ENCODE peak calls at places on chromosomes 5 and 9, in nine cellular contexts. F is substantia nigra; A is ovary; L is CD8-positive, alpha-beta T cell; Z is mammary epithelial cell; X is H1; R is IMR-90; I is A673; E is CD4-positive, CD25-positive, alpha-beta regulatory T cell. B is an unnamed sample.

GRCh38 chr9:93899609-93900435 is 55.3 kb downstream of the BARX1 start:
- DNase-seq in F (no peak), A (no peak), L (peak; percentile 9), Z (no peak), X (peak; percentile 34), R (no peak), I (no peak), E (no peak), B (no peak)

GRCh38 chr9:136821333-136822031 is 13.7 kb downstream of the RABL6 start:
- DNase-seq in F (no peak), A (peak; percentile 33), L (no peak), Z (no peak), X (no peak), R (no peak), I (peak; percentile 65), E (no peak), B (no peak)

GRCh38 chr5:103333376-103333775 is 74.8 kb downstream of the MACIR start:
- DNase-seq in F (no peak), A (no peak), L (no peak), Z (no peak), X (no peak), R (no peak), I (no peak), E (no peak), B (no peak)

GRCh38 chr5:66407739-66408138 is 188.5 kb upstream of the MAST4 start:
- DNase-seq in F (no peak), A (no peak), L (no peak), Z (no peak), X (no peak), R (no peak), I (no peak), E (no peak), B (no peak)

GRCh38 chr5:133309166-133309791 is 257.5 kb downstream of the HSPA4 start:
- DNase-seq in F (no peak), A (no peak), L (no peak), Z (no peak), X (no peak), R (no peak), I (no peak), E (no peak), B (no peak)

GRCh38 chr9:135909371-135909770 is 2.0 kb upstream of the CAMSAP1 start:
- DNase-seq in F (no peak), A (peak; percentile 4), L (no peak), Z (no peak), X (no peak), R (no peak), I (no peak), E (no peak), B (no peak)

GRCh38 chr5:82074968-82075367 is 103.1 kb downstream of the ATG10 start:
- DNase-seq in F (no peak), A (no peak), L (no peak), Z (no peak), X (no peak), R (no peak), I (no peak), E (no peak), B (no peak)

GRCh38 chr5:62043289-62044274 is 262.4 kb upstream of the KIF2A start:
- DNase-seq in F (no peak), A (no peak), L (no peak), Z (no peak), X (peak; percentile 65), R (no peak), I (peak; percentile 81), E (no peak), B (no peak)

GRCh38 chr9:137136261-137136925 is 2.6 kb upstream of the GRIN1 start:
- DNase-seq in F (no peak), A (no peak), L (no peak), Z (no peak), X (peak; percentile 51), R (no peak), I (no peak), E (no peak), B (no peak)

GRCh38 chr5:5145651-5146529 is 5.8 kb downstream of the ADAMTS16 start:
- DNase-seq in F (no peak), A (no peak), L (no peak), Z (no peak), X (no peak), R (peak; percentile 33), I (no peak), E (no peak), B (no peak)

GRCh38 chr5:167633931-167634341 is 657.5 kb upstream of the WWC1 start:
- DNase-seq in F (no peak), A (no peak), L (no peak), Z (peak; percentile 70), X (no peak), R (peak; percentile 57), I (no peak), E (no peak), B (no peak)

GRCh38 chr5:180315762-180316212 is 23.9 kb upstream of the MAPK9 start:
- DNase-seq in F (peak; percentile 36), A (peak; percentile 70), L (peak; percentile 78), Z (peak; percentile 12), X (peak; percentile 93), R (peak; percentile 35), I (peak; percentile 56), E (peak; percentile 64), B (no peak)

GRCh38 chr9:61667559-61668121 is 477.8 kb downstream of the SPATA31A7 start:
- DNase-seq in F (no peak), A (no peak), L (no peak), Z (no peak), X (no peak), R (no peak), I (no peak), E (no peak), B (no peak)

GRCh38 chr9:82320566-82320965 is 332.0 kb downstream of the SPATA31D1 start:
- DNase-seq in F (no peak), A (no peak), L (no peak), Z (no peak), X (no peak), R (peak; percentile 19), I (no peak), E (no peak), B (no peak)

GRCh38 chr5:30926181-30926580 is 267.3 kb upstream of the CDH6 start:
- DNase-seq in F (no peak), A (no peak), L (no peak), Z (no peak), X (no peak), R (no peak), I (no peak), E (no peak), B (no peak)

GRCh38 chr9:14189578-14189977 is 124.4 kb downstream of the NFIB start:
- DNase-seq in F (no peak), A (no peak), L (no peak), Z (peak; percentile 40), X (no peak), R (no peak), I (no peak), E (no peak), B (no peak)

DNA sequence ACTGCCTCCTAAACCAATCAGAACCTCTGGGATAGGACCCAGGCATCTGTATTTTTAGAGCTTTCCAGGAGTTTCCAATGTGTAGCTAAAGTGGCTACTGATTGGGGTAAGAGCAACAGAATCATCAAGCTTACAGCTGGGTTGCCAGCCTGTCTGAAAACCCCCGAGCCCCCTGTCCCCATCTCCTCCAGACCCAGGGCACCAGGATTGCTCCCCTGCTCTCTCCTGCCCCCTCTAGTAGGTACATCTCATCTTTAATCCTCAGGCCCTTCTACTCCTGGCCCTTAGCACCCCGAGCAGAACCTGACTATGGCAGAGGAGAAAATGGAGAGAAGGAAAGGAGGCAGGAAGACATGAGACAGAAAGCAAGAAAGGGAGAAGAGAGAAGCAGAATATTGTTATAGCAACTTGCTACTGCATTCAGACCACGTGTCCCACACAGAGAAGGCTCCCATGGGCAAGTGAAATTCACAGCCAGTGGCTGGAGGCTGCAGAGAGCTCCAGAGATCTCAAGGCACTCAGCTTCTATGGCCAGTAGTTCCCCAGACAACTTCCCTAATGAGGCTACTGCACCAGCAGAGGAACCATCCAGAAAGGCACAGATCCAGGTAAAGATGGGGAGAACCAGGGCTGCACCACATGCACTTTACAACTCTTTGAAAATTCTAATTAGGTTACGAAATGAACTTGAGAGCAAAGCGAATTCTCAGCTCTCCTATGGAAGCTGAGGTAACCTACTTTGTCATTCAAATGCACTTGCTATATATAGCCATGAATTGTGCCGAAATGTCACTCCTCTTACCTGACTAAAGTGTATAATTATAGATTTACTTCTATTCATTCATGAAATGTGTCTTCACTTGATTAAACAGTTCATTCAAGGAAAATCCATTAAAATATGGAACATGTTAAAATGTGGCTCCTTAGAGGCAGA is 204.6 kb downstream of the GABBR2 start:
- DNase-seq in F (no peak), A (no peak), L (no peak), Z (no peak), X (no peak), R (no peak), I (no peak), E (no peak), B (no peak)
- H3K27ac ChIP-seq in F (no peak overlapping the region), A (no peak overlapping the region), L (no peak overlapping the region), Z (no peak overlapping the region), X (no peak overlapping the region), R (peak overlapping the region; percentile 85), I (no peak overlapping the region), E (no peak overlapping the region), B (no peak overlapping the region)

DNA sequence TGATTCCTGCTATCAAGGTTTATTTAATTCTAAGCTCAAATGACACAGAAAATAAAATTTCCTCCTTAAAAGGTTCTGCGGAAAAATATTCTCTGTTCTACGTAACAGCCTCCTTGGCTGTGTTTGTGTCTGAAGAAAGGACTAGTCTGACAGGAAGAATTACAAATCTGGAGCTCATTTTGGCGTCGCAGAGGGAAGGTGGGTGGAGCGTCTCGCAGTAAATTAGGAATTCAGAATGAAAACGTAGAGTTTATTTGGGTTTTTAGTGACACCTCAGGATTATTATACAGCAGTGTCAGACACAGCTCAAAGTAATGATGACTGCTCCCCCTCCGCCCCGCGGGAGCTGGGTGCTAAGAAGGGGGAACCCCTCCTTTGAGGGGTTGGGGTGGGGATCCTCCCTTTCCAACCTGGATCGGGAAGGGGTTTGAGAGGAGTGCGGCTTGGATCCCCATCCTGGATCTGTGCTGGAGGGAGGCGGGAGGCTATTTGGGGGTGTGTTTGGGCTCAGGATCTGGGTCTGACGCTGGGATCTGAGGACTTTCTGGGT is 929 bp upstream of the TGFBR1 start:
- DNase-seq in F (no peak), A (peak; percentile 49), L (no peak), Z (no peak), X (peak; percentile 63), R (peak; percentile 61), I (peak; percentile 1), E (no peak), B (no peak)
- H3K27ac ChIP-seq in F (peak overlapping the region; percentile 72), A (peak overlapping the region; percentile 78), L (peak overlapping the region; percentile 57), Z (peak overlapping the region; percentile 52), X (no peak overlapping the region), R (peak overlapping the region; percentile 95), I (no peak overlapping the region), E (peak overlapping the region; percentile 76), B (peak overlapping the region; percentile 88)

DNA sequence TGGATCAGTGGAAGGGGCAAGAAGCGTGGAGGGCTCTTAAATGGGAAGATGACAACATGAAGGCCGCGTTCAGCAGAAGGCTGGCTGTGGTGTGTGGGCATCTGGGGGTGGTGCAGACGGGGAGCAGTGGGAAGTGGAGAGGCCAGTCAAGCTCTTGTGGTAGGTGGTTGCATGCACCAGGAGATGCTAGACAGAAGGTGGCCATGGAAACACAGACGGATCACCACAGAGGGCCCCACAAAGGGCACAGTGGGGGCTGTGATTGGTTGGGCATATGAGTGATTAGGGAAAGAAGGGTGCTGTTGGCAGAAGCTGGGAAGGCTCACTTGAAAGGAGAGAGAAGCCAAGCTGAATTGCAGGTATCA is 14.7 kb downstream of the MTMR12 start:
- DNase-seq in F (no peak), A (no peak), L (no peak), Z (no peak), X (no peak), R (no peak), I (no peak), E (no peak), B (no peak)
- H3K27ac ChIP-seq in F (no peak overlapping the region), A (no peak overlapping the region), L (no peak overlapping the region), Z (no peak overlapping the region), X (no peak overlapping the region), R (no peak overlapping the region), I (no peak overlapping the region), E (no peak overlapping the region), B (no peak overlapping the region)

GRCh38 chr5:149930060-149930753 is 14.4 kb downstream of the PDE6A start:
- DNase-seq in F (no peak), A (no peak), L (no peak), Z (no peak), X (no peak), R (no peak), I (peak; percentile 35), E (no peak), B (no peak)
- H3K27ac ChIP-seq in F (no peak overlapping the region), A (no peak overlapping the region), L (no peak overlapping the region), Z (no peak overlapping the region), X (no peak overlapping the region), R (no peak overlapping the region), I (peak overlapping the region; percentile 98), E (no peak overlapping the region), B (no peak overlapping the region)

B was measured in epithelial cell of prostate.